ENCODE peak calls at places on chromosomes 11 and 22, in seven cellular contexts. S is epithelial cell of esophagus; X is CD4-positive, CD25-positive, alpha-beta regulatory T cell; A is BJ; I is right cardiac atrium; F is fibroblast of the aortic adventitia; J is AG04449. B is an unnamed sample.

GRCh38 chr22:45684169-45684568 is 12.5 kb downstream of the ATXN10 start:
- DNase-seq in J (no peak), S (no peak), X (no peak), F (peak; percentile 54), A (no peak), I (no peak), B (no peak)

GRCh38 chr11:33539659-33540249 is 160.9 kb downstream of the C11orf91 start:
- DNase-seq in F (no peak), S (no peak), X (no peak), J (no peak), A (no peak), I (no peak), B (no peak)

GRCh38 chr11:14055936-14056335 is 93.4 kb downstream of the SPON1 start:
- DNase-seq in X (no peak), J (no peak), S (no peak), A (no peak), F (no peak), I (no peak), B (no peak)

GRCh38 chr11:109970516-109971183 is 122.5 kb upstream of the ZC3H12C start:
- DNase-seq in A (no peak), F (no peak), J (no peak), X (no peak), I (no peak), S (no peak), B (no peak)

GRCh38 chr11:78350101-78350645 is 67.4 kb downstream of the GAB2 start:
- DNase-seq in I (no peak), J (no peak), S (no peak), F (peak; percentile 77), A (no peak), X (no peak), B (no peak)

GRCh38 chr22:27420817-27421361 is 380.7 kb downstream of the MN1 start:
- DNase-seq in J (peak; percentile 79), F (peak; percentile 99), A (peak; percentile 68), S (peak; percentile 92), I (peak; percentile 86), X (no peak), B (peak; percentile 63)

GRCh38 chr22:36079041-36079440 is 50.4 kb upstream of the RBFOX2 start:
- DNase-seq in F (no peak), A (no peak), X (no peak), J (no peak), S (no peak), I (no peak), B (no peak)

GRCh38 chr11:67517784-67518552 is 5.3 kb downstream of the CABP2 start:
- DNase-seq in A (no peak), X (no peak), J (no peak), F (no peak), S (no peak), I (no peak), B (no peak)

GRCh38 chr11:102564110-102564509 is 33.6 kb upstream of the MMP7 start:
- DNase-seq in F (peak; percentile 71), X (no peak), S (peak; percentile 95), A (peak; percentile 38), I (no peak), J (peak; percentile 14), B (no peak)

GRCh38 chr11:65379698-65380459 is 2.6 kb downstream of the SLC25A45 start:
- DNase-seq in F (no peak), I (no peak), S (no peak), A (no peak), J (no peak), X (no peak), B (no peak)

GRCh38 chr22:27336151-27337090 is 465.1 kb downstream of the MN1 start:
- DNase-seq in S (peak; percentile 93), J (peak; percentile 24), X (no peak), A (no peak), I (no peak), F (no peak), B (no peak)

GRCh38 chr22:43388420-43388851 is 23.4 kb upstream of the MPPED1 start:
- DNase-seq in A (no peak), X (peak; percentile 43), J (no peak), I (peak; percentile 76), S (peak; percentile 64), F (peak; percentile 62), B (peak; percentile 71)

GRCh38 chr22:45971389-45972028 is 5.5 kb downstream of the WNT7B start:
- DNase-seq in J (no peak), X (no peak), F (no peak), I (no peak), S (no peak), A (no peak), B (no peak)

GRCh38 chr22:38653741-38654140 is 2.5 kb downstream of the FAM227A start:
- DNase-seq in A (no peak), X (no peak), J (no peak), I (no peak), S (no peak), F (no peak), B (no peak)

GRCh38 chr11:70315726-70316125 is 45.2 kb downstream of the PPFIA1 start:
- DNase-seq in F (no peak), J (no peak), X (no peak), I (no peak), A (no peak), S (no peak), B (no peak)

GRCh38 chr22:27724706-27725105 is 76.8 kb downstream of the MN1 start:
- DNase-seq in S (no peak), F (peak; percentile 81), J (no peak), I (no peak), A (peak; percentile 39), X (no peak), B (no peak)

GRCh38 chr11:74806267-74806666 is 57.6 kb downstream of the RNF169 start:
- DNase-seq in X (no peak), J (no peak), S (peak; percentile 54), F (no peak), I (no peak), A (no peak), B (no peak)

GRCh38 chr11:11579012-11579755 is 42.6 kb downstream of the GALNT18 start:
- DNase-seq in A (no peak), I (no peak), F (no peak), X (no peak), S (no peak), J (no peak), B (no peak)

GRCh38 chr11:63180536-63180935 is 36.5 kb upstream of the SLC22A24 start:
- DNase-seq in I (no peak), F (no peak), X (no peak), A (no peak), S (no peak), J (no peak), B (no peak)

GRCh38 chr11:86162257-86162656 is 82.3 kb upstream of the EED start:
- DNase-seq in A (no peak), S (peak; percentile 81), I (peak; percentile 66), J (no peak), F (peak; percentile 94), X (no peak), B (no peak)

GRCh38 chr22:46001046-46001425 is 24.1 kb upstream of the WNT7B start:
- DNase-seq in J (no peak), F (no peak), S (no peak), I (no peak), A (no peak), X (no peak), B (peak; percentile 32)

GRCh38 chr22:42769574-42770447 is 49.1 kb upstream of the A4GALT start:
- DNase-seq in X (no peak), J (peak; percentile 40), I (peak; percentile 82), S (peak; percentile 44), A (no peak), F (peak; percentile 91), B (no peak)

DNA sequence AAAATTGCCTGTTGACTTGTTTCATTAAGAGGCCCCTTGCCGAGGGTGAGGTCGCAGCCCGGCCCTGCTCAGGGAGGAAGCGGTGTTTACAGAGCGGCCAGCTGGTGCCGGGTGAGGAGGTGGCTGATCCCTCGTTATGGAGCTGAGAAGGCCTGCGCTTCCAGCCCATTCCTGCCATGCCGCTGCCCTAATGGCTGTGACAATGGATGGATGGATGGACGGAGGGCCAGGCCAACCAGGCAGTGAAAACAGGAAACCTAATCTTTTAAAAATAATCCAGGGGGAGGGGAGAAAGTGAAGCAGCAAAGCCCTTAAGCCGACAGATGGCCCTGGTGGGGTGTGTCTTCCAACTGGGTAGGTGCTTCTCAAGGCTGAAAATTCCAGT is 38.5 kb downstream of the BCR start:
- DNase-seq in F (no peak), I (no peak), S (no peak), X (no peak), A (no peak), J (no peak), B (peak; percentile 96)
- H3K4me3 ChIP-seq in F (no peak overlapping the region), I (no peak overlapping the region), S (no peak overlapping the region), X (peak overlapping the region; percentile 32), A (no peak overlapping the region), J (no peak overlapping the region), B (no peak overlapping the region)

GRCh38 chr11:118930152-118930712 is 4.5 kb upstream of the BCL9L start:
- DNase-seq in A (no peak), J (no peak), X (peak; percentile 81), S (peak; percentile 98), I (peak; percentile 75), F (peak; percentile 81), B (peak; percentile 86)

GRCh38 chr11:118928108-118928869 is 2.6 kb upstream of the BCL9L start:
- DNase-seq in X (peak; percentile 97), S (peak; percentile 97), I (peak; percentile 92), A (no peak), J (no peak), F (peak; percentile 96), B (peak; percentile 90)

GRCh38 chr11:118929496-118930151 is 3.9 kb upstream of the BCL9L start:
- DNase-seq in X (peak; percentile 80), A (no peak), S (peak; percentile 90), F (peak; percentile 89), I (peak; percentile 87), J (no peak), B (peak; percentile 90)

GRCh38 chr11:118928870-118929495 is 3.3 kb upstream of the BCL9L start:
- DNase-seq in S (peak; percentile 65), J (no peak), X (no peak), F (peak; percentile 61), A (no peak), I (peak; percentile 78), B (peak; percentile 88)

DNA sequence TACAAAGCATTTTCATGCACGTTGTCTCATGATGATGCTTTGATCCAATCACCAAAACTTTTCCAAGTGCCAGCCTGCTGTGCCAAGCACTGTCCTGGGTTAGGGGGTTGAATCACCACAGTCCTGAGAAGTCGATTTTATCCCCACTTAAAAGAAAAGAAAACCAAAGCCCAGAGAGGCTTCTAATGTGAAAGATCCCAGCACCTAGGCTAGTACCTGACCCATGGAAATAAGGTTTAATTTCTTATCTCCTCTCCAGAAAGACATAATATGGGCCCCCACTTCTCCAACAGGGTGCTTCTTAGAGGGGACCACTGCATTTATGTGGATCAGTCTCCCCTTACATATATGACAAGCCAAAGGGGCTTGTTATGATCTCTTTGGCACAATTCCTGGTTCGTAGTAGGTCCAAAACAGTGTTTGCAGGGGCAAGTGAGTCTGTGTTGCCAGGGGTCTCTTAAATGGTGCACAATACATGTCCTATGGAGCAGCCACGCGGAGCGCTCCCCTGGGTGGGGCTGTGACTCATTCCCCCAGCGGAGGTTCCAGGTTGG is 1.9 kb upstream of the BCL9L start:
- DNase-seq in F (no peak), J (no peak), I (no peak), X (no peak), A (no peak), S (peak; percentile 20), B (no peak)
- H3K4me3 ChIP-seq in F (peak overlapping the region; percentile 53), J (peak overlapping the region; percentile 72), I (no peak overlapping the region), X (peak overlapping the region; percentile 81), A (no peak overlapping the region), S (peak overlapping the region; percentile 74), B (no peak overlapping the region)

GRCh38 chr11:43376594-43376993 is 17.9 kb downstream of the TTC17 start:
- DNase-seq in I (no peak), X (no peak), J (peak; percentile 55), F (peak; percentile 62), A (no peak), S (peak; percentile 96), B (no peak)
- H3K4me3 ChIP-seq in I (no peak overlapping the region), X (no peak overlapping the region), J (no peak overlapping the region), F (no peak overlapping the region), A (no peak overlapping the region), S (no peak overlapping the region), B (no peak overlapping the region)

GRCh38 chr11:125398994-125399638 is 96.9 kb downstream of the FEZ1 start:
- DNase-seq in F (no peak), I (no peak), X (no peak), J (no peak), S (no peak), A (no peak), B (no peak)
- H3K4me3 ChIP-seq in F (no peak overlapping the region), I (no peak overlapping the region), X (no peak overlapping the region), J (no peak overlapping the region), S (no peak overlapping the region), A (no peak overlapping the region), B (no peak overlapping the region)

B was measured in left lung.